ENCODE peak calls at places on chromosomes 16 and 17, in four cellular contexts. One of them, this sample, is unnamed.

GRCh38 chr17:82438401-82439193 is 12.0 kb downstream of the CYBC1 start:
- DNase-seq in H9: no peak
- DNase-seq in IMR-90: no peak
- DNase-seq in neuronal stem cell: no peak
- DNase-seq in this sample: no peak

GRCh38 chr17:72764632-72765041 is 327.9 kb downstream of the SLC39A11 start:
- DNase-seq in H9: no peak
- DNase-seq in IMR-90: peak; percentile 62
- DNase-seq in neuronal stem cell: no peak
- DNase-seq in this sample: no peak

GRCh38 chr17:78394209-78394608 is 15.8 kb downstream of the PGS1 start:
- DNase-seq in H9: no peak
- DNase-seq in IMR-90: no peak
- DNase-seq in neuronal stem cell: no peak
- DNase-seq in this sample: no peak

GRCh38 chr17:51652529-51652928 is 392.2 kb downstream of the UTP18 start:
- DNase-seq in H9: no peak
- DNase-seq in IMR-90: no peak
- DNase-seq in neuronal stem cell: no peak
- DNase-seq in this sample: no peak

GRCh38 chr16:75424096-75424762 is 9.1 kb downstream of the CFDP1 start:
- DNase-seq in H9: no peak
- DNase-seq in IMR-90: no peak
- DNase-seq in neuronal stem cell: no peak
- DNase-seq in this sample: no peak

GRCh38 chr16:1494129-1494640 is 1.0 kb downstream of the TELO2 start:
- DNase-seq in H9: peak; percentile 54
- DNase-seq in IMR-90: peak; percentile 69
- DNase-seq in neuronal stem cell: no peak
- DNase-seq in this sample: peak; percentile 80

GRCh38 chr16:57903656-57904055 is 67.3 kb downstream of the CNGB1 start:
- DNase-seq in H9: no peak
- DNase-seq in IMR-90: no peak
- DNase-seq in neuronal stem cell: no peak
- DNase-seq in this sample: no peak

GRCh38 chr17:59641799-59642484 is 22.2 kb downstream of the CLTC start:
- DNase-seq in H9: no peak
- DNase-seq in IMR-90: no peak
- DNase-seq in neuronal stem cell: no peak
- DNase-seq in this sample: no peak

GRCh38 chr17:49123061-49123460 is 9.5 kb upstream of the B4GALNT2 start:
- DNase-seq in H9: no peak
- DNase-seq in IMR-90: no peak
- DNase-seq in neuronal stem cell: no peak
- DNase-seq in this sample: no peak

GRCh38 chr16:89031715-89032659 is 55.0 kb upstream of the CBFA2T3 start:
- DNase-seq in H9: no peak
- DNase-seq in IMR-90: no peak
- DNase-seq in neuronal stem cell: no peak
- DNase-seq in this sample: no peak

GRCh38 chr16:15778999-15779614 is 77.7 kb downstream of the MYH11 start:
- DNase-seq in H9: no peak
- DNase-seq in IMR-90: no peak
- DNase-seq in neuronal stem cell: no peak
- DNase-seq in this sample: no peak

GRCh38 chr17:62818491-62818890 is 10.4 kb upstream of the MARCHF10 start:
- DNase-seq in H9: no peak
- DNase-seq in IMR-90: no peak
- DNase-seq in neuronal stem cell: no peak
- DNase-seq in this sample: no peak

GRCh38 chr17:19727466-19728113 is 11.2 kb upstream of the SLC47A2 start:
- DNase-seq in H9: no peak
- DNase-seq in IMR-90: peak; percentile 68
- DNase-seq in neuronal stem cell: no peak
- DNase-seq in this sample: peak; percentile 95

GRCh38 chr17:57548421-57549385 is 196.4 kb downstream of the CCDC182 start:
- DNase-seq in H9: no peak
- DNase-seq in IMR-90: no peak
- DNase-seq in neuronal stem cell: no peak
- DNase-seq in this sample: peak; percentile 90

GRCh38 chr16:122342-122741 is 16.1 kb downstream of the NPRL3 start:
- DNase-seq in H9: no peak
- DNase-seq in IMR-90: no peak
- DNase-seq in neuronal stem cell: no peak
- DNase-seq in this sample: no peak

GRCh38 chr16:11603331-11603750 is 16.6 kb upstream of the LITAF start:
- DNase-seq in H9: no peak
- DNase-seq in IMR-90: no peak
- DNase-seq in neuronal stem cell: no peak
- DNase-seq in this sample: no peak

GRCh38 chr17:3506054-3506453 is 30.3 kb downstream of the ASPA start:
- DNase-seq in H9: peak; percentile 15
- DNase-seq in IMR-90: no peak
- DNase-seq in neuronal stem cell: no peak
- DNase-seq in this sample: no peak

GRCh38 chr17:57939797-57940196 is 15.4 kb downstream of the CUEDC1 start:
- DNase-seq in H9: no peak
- DNase-seq in IMR-90: no peak
- DNase-seq in neuronal stem cell: no peak
- DNase-seq in this sample: no peak

GRCh38 chr17:31131299-31131698 is 36.5 kb downstream of the NF1 start:
- DNase-seq in H9: no peak
- DNase-seq in IMR-90: no peak
- DNase-seq in neuronal stem cell: no peak
- DNase-seq in this sample: no peak

GRCh38 chr17:64115871-64116534 is 13.9 kb downstream of the ERN1 start:
- DNase-seq in H9: no peak
- DNase-seq in IMR-90: peak; percentile 94
- DNase-seq in neuronal stem cell: no peak
- DNase-seq in this sample: peak; percentile 84

GRCh38 chr17:19876524-19877161 is 8.9 kb upstream of the ULK2 start:
- DNase-seq in H9: no peak
- DNase-seq in IMR-90: no peak
- DNase-seq in neuronal stem cell: no peak
- DNase-seq in this sample: no peak

GRCh38 chr16:55505333-55506015 is 3.4 kb upstream of the LPCAT2 start:
- DNase-seq in H9: peak; percentile 16
- DNase-seq in IMR-90: no peak
- DNase-seq in neuronal stem cell: no peak
- DNase-seq in this sample: no peak

GRCh38 chr16:66619534-66620418 is 15.3 kb downstream of the CMTM3 start:
- DNase-seq in H9: no peak
- DNase-seq in IMR-90: peak; percentile 65
- DNase-seq in neuronal stem cell: no peak
- DNase-seq in this sample: peak; percentile 69

GRCh38 chr17:5580367-5580766 is 3.9 kb downstream of the NLRP1 start:
- DNase-seq in H9: no peak
- DNase-seq in IMR-90: peak; percentile 35
- DNase-seq in neuronal stem cell: no peak
- DNase-seq in this sample: peak; percentile 22

GRCh38 chr16:29830774-29831173 is 10.5 kb downstream of the MVP start:
- DNase-seq in H9: no peak
- DNase-seq in IMR-90: no peak
- DNase-seq in neuronal stem cell: no peak
- DNase-seq in this sample: no peak

GRCh38 chr17:42275527-42276358 is 448 bp downstream of the STAT5B start:
- DNase-seq in H9: peak; percentile 52
- DNase-seq in IMR-90: peak; percentile 59
- DNase-seq in neuronal stem cell: no peak
- DNase-seq in this sample: peak; percentile 58

GRCh38 chr17:42276609-42277341 is 584 bp upstream of the STAT5B start:
- DNase-seq in H9: peak; percentile 69
- DNase-seq in IMR-90: peak; percentile 88
- DNase-seq in neuronal stem cell: no peak
- DNase-seq in this sample: peak; percentile 92

GRCh38 chr17:42277342-42277712 is 1.1 kb upstream of the STAT5B start:
- DNase-seq in H9: no peak
- DNase-seq in IMR-90: no peak
- DNase-seq in neuronal stem cell: no peak
- DNase-seq in this sample: no peak

GRCh38 chr17:42274812-42275526 is 1.2 kb downstream of the STAT5B start:
- DNase-seq in H9: no peak
- DNase-seq in IMR-90: no peak
- DNase-seq in neuronal stem cell: no peak
- DNase-seq in this sample: no peak

DNA sequence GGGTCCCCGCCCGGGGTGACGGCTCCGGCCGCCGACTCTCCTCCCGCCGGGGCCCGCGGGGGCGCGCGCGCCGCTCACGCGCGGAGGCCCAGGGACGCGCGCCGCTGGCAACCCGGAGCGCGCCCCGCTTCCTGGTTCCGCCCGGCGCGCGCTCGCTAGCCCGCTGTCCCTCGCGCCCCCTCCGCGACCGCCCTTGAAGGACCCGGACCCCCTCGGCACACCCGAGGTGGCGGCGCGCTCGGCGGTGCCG is at the start of gene STAT5B:
- DNase-seq in H9: peak; percentile 66
- DNase-seq in IMR-90: peak; percentile 55
- DNase-seq in neuronal stem cell: peak; percentile 66
- DNase-seq in this sample: peak; percentile 60
- H3K18ac ChIP-seq in H9: peak within 1 kb of the TSS; percentile 68
- H3K18ac ChIP-seq in IMR-90: peak within 1 kb of the TSS; percentile 63
- H3K18ac ChIP-seq in neuronal stem cell: peak within 1 kb of the TSS; percentile 98
- H3K18ac ChIP-seq in this sample: peak within 1 kb of the TSS; percentile 100

DNA sequence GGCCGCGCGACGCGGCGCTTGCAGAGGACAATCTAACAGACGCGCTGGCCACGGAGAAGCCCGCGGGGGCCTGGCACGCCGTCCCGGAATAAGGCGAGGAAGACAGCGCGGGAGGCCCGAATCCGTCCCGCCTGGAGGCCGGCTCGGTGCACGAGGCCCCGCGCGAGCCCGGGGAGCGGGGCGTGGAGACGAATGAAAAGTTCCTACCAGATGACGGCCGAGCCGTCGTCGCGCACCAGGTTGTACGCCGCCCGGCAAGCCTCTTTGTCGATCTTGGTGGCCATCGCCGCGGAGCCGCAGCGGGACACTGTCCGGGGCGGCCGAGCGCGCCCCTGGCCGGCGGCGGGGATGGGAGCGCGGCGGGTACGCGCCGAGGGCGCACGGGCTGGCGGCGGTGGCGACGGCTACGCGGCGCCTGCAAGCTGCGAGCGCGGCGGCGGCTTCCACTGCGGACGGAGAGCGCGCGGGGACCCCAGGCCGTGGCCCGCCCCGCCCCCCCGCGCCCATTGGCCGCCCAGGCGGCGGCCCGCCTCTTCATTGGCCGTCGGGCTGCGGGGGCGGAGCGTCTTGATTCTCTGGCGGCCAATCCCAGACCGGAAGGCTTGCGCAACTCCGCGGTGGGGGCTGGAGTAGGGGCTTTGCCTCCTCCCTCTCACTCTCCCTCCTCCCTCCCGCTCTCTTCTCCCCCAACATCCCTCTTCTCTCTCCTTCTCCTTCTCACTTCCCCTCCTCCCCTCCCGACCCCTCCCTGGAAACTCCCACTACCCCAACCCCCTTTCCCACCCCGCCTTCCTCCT is at the start of gene COTL1:
- DNase-seq in H9: peak; percentile 95
- DNase-seq in IMR-90: peak; percentile 99
- DNase-seq in neuronal stem cell: peak; percentile 90
- DNase-seq in this sample: peak; percentile 98
- H3K18ac ChIP-seq in H9: peak within 1 kb of the TSS; percentile 23
- H3K18ac ChIP-seq in IMR-90: peak within 1 kb of the TSS; percentile 28
- H3K18ac ChIP-seq in neuronal stem cell: peak within 1 kb of the TSS; percentile 94
- H3K18ac ChIP-seq in this sample: peak within 1 kb of the TSS; percentile 78

GRCh38 chr17:68512967-68513474 is 791 bp downstream of the PRKAR1A start:
- DNase-seq in H9: no peak
- DNase-seq in IMR-90: peak; percentile 43
- DNase-seq in neuronal stem cell: no peak
- DNase-seq in this sample: peak; percentile 68
- H3K18ac ChIP-seq in H9: peak overlapping the region; percentile 75
- H3K18ac ChIP-seq in IMR-90: peak overlapping the region; percentile 82
- H3K18ac ChIP-seq in neuronal stem cell: peak overlapping the region; percentile 100
- H3K18ac ChIP-seq in this sample: peak overlapping the region; percentile 100

GRCh38 chr17:80256034-80256350 is 4.7 kb upstream of the RNF213 start:
- DNase-seq in H9: no peak
- DNase-seq in IMR-90: no peak
- DNase-seq in neuronal stem cell: no peak
- DNase-seq in this sample: no peak

GRCh38 chr17:80260791-80261158 is at the start of gene RNF213:
- DNase-seq in H9: peak; percentile 58
- DNase-seq in IMR-90: no peak
- DNase-seq in neuronal stem cell: peak; percentile 71
- DNase-seq in this sample: peak; percentile 40

GRCh38 chr17:80254396-80255241 is 6.0 kb upstream of the RNF213 start:
- DNase-seq in H9: peak; percentile 32
- DNase-seq in IMR-90: peak; percentile 91
- DNase-seq in neuronal stem cell: no peak
- DNase-seq in this sample: peak; percentile 93

GRCh38 chr17:80259642-80260535 is 763 bp upstream of the RNF213 start:
- DNase-seq in H9: peak; percentile 82
- DNase-seq in IMR-90: peak; percentile 65
- DNase-seq in neuronal stem cell: peak; percentile 72
- DNase-seq in this sample: peak; percentile 79

GRCh38 chr17:80257716-80258213 is 2.9 kb upstream of the RNF213 start:
- DNase-seq in H9: peak; percentile 61
- DNase-seq in IMR-90: no peak
- DNase-seq in neuronal stem cell: no peak
- DNase-seq in this sample: no peak
- H3K18ac ChIP-seq in H9: no peak overlapping the region
- H3K18ac ChIP-seq in IMR-90: no peak overlapping the region
- H3K18ac ChIP-seq in neuronal stem cell: no peak overlapping the region
- H3K18ac ChIP-seq in this sample: no peak overlapping the region

DNA sequence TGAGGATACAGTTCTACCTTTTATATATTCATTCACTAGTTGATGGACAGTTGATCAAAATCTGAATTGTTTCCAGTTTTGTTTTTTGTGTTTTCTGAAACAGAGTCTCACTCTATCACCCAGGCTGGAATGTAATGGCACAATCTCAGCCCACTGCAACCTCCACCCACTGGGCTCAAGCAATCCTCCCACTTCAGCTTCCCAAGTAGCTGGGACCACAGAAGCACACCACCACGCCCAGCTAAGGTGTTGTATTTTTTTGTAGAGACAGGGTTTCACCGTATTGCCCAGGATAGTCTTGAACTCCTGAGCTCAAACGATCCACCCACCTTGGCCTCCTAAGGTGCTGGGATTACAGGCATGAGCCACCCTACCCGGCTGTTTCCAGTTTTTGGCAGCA is 21.0 kb downstream of the LSM12 start:
- DNase-seq in H9: no peak
- DNase-seq in IMR-90: no peak
- DNase-seq in neuronal stem cell: no peak
- DNase-seq in this sample: no peak
- H3K18ac ChIP-seq in H9: no peak overlapping the region
- H3K18ac ChIP-seq in IMR-90: no peak overlapping the region
- H3K18ac ChIP-seq in neuronal stem cell: no peak overlapping the region
- H3K18ac ChIP-seq in this sample: no peak overlapping the region

GRCh38 chr16:3965306-3965705 is 84.8 kb upstream of the CREBBP start:
- DNase-seq in H9: no peak
- DNase-seq in IMR-90: no peak
- DNase-seq in neuronal stem cell: no peak
- DNase-seq in this sample: no peak
- H3K18ac ChIP-seq in H9: no peak overlapping the region
- H3K18ac ChIP-seq in IMR-90: no peak overlapping the region
- H3K18ac ChIP-seq in neuronal stem cell: no peak overlapping the region
- H3K18ac ChIP-seq in this sample: no peak overlapping the region

GRCh38 chr17:75642221-75643032 is 9.2 kb downstream of the SMIM5 start:
- DNase-seq in H9: no peak
- DNase-seq in IMR-90: no peak
- DNase-seq in neuronal stem cell: no peak
- DNase-seq in this sample: no peak
- H3K18ac ChIP-seq in H9: peak overlapping the region; percentile 19
- H3K18ac ChIP-seq in IMR-90: no peak overlapping the region
- H3K18ac ChIP-seq in neuronal stem cell: no peak overlapping the region
- H3K18ac ChIP-seq in this sample: no peak overlapping the region

GRCh38 chr16:12674096-12674495 is 129.6 kb downstream of the CPPED1 start:
- DNase-seq in H9: no peak
- DNase-seq in IMR-90: peak; percentile 46
- DNase-seq in neuronal stem cell: no peak
- DNase-seq in this sample: peak; percentile 25
- H3K18ac ChIP-seq in H9: no peak overlapping the region
- H3K18ac ChIP-seq in IMR-90: no peak overlapping the region
- H3K18ac ChIP-seq in neuronal stem cell: no peak overlapping the region
- H3K18ac ChIP-seq in this sample: no peak overlapping the region